ENCODE peak calls at places on chromosomes 7 and 10, in five cellular contexts. D is K562, Z is GM12878, B is H1, K is HepG2. S is an unnamed sample.

GRCh38 chr7:111486472-111487142 is 75.7 kb downstream of the IMMP2L start:
- DNase-seq in B (no peak), D (peak), K (peak), Z (peak), S (peak)

GRCh38 chr10:123800299-123800698 is 91.3 kb downstream of the CPXM2 start:
- DNase-seq in D (peak), B (peak), Z (no peak), K (no peak), S (no peak)

GRCh38 chr7:129421717-129422250 is 12.4 kb upstream of the STRIP2 start:
- DNase-seq in D (no peak), Z (no peak), B (no peak), K (no peak), S (no peak)

GRCh38 chr10:47336387-47337134 is 11.6 kb upstream of the RBP3 start:
- DNase-seq in K (no peak), D (peak), Z (no peak), B (no peak), S (no peak)

GRCh38 chr7:2834748-2835441 is 9.2 kb downstream of the GNA12 start:
- DNase-seq in K (no peak), B (no peak), D (no peak), Z (no peak), S (no peak)

GRCh38 chr10:113627836-113628235 is 36.0 kb downstream of the NRAP start:
- DNase-seq in Z (no peak), B (no peak), K (no peak), D (no peak), S (no peak)

GRCh38 chr10:61931620-61932332 is 30.3 kb downstream of the ARID5B start:
- DNase-seq in Z (no peak), D (no peak), B (no peak), K (no peak), S (no peak)

GRCh38 chr10:18231480-18231879 is 91.3 kb downstream of the CACNB2 start:
- DNase-seq in Z (no peak), K (no peak), D (no peak), B (no peak), S (no peak)

GRCh38 chr7:131616487-131616886 is 60.1 kb upstream of the PODXL start:
- DNase-seq in K (no peak), B (no peak), D (no peak), Z (no peak), S (no peak)

GRCh38 chr10:103698266-103698665 is 157.1 kb downstream of the SH3PXD2A start:
- DNase-seq in K (no peak), Z (no peak), B (no peak), D (no peak), S (no peak)

GRCh38 chr7:35336444-35336843 is 82.5 kb upstream of the TBX20 start:
- DNase-seq in Z (no peak), D (no peak), B (no peak), K (no peak), S (no peak)

GRCh38 chr10:1150638-1150955 is 94.4 kb downstream of the WDR37 start:
- DNase-seq in B (no peak), K (no peak), D (no peak), Z (no peak), S (no peak)

GRCh38 chr7:78326189-78326588 is 527.6 kb downstream of the PHTF2 start:
- DNase-seq in K (no peak), B (no peak), Z (no peak), D (no peak), S (no peak)
- TF ChIP-seq CREB1 in K (no peak), B (no peak), Z (no peak), D (no peak), S (no peak)

GRCh38 chr7:139482122-139482521 is 1.4 kb downstream of the KLRG2 start:
- DNase-seq in K (no peak), Z (no peak), D (no peak), B (no peak), S (no peak)

GRCh38 chr7:139487366-139488080 is 4.0 kb upstream of the KLRG2 start:
- DNase-seq in D (no peak), Z (no peak), K (no peak), B (no peak), S (no peak)

GRCh38 chr7:139479620-139480019 is 3.9 kb downstream of the KLRG2 start:
- DNase-seq in Z (no peak), D (peak), K (no peak), B (no peak), S (no peak)

GRCh38 chr7:139481364-139481763 is 2.1 kb downstream of the KLRG2 start:
- DNase-seq in B (no peak), D (no peak), K (no peak), Z (no peak), S (peak)

DNA sequence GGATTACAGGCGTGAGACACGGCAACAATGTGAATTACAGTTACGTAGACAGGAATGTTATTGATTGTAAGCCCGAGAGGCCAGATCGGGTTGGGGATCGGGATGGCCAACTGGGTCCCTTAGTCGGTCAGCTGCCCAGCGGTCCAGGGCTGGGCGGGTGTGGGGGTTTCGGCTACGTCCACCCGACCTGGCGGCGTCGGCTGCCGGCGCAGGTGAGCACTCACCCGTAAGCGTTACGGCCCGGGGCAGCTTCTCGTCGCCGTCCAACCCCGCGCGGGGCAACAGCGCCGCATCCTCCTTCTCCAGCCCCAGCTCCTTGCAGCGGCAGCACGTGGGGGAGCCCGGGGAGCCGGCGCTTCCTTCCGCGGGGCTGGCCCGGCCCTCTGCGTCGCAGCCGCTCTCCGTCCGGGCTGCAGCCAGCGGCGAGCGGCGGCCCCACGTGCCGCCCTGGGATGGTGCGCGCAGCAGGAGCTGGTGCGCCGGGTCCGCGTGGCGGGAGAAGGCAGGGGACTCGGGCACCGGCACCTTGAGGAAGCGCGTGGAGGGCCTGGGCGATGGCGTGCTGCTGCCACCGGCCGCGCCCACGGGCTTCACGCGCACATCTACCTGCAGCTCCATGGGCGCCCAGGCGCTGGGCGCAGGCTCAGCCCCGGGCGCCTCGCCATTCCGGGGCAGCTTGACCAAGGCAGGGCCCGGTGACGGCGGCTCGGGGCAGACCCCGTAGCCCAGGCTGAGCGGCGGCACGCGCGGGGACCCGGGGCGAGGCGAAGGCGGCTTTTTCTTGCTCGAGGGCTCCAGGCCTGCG is 609 bp downstream of the KLRG2 start:
- DNase-seq in B (no peak), D (no peak), Z (no peak), K (no peak), S (peak)
- H3K4me3 ChIP-seq in B (peak), D (no peak), Z (peak), K (no peak), S (peak)

GRCh38 chr7:28729685-28730084 is 228.4 kb downstream of the TRIL start:
- DNase-seq in K (no peak), Z (no peak), B (no peak), D (no peak), S (no peak)
- TF ChIP-seq CREB1 in K (no peak), Z (no peak), B (no peak), D (no peak), S (no peak)

DNA sequence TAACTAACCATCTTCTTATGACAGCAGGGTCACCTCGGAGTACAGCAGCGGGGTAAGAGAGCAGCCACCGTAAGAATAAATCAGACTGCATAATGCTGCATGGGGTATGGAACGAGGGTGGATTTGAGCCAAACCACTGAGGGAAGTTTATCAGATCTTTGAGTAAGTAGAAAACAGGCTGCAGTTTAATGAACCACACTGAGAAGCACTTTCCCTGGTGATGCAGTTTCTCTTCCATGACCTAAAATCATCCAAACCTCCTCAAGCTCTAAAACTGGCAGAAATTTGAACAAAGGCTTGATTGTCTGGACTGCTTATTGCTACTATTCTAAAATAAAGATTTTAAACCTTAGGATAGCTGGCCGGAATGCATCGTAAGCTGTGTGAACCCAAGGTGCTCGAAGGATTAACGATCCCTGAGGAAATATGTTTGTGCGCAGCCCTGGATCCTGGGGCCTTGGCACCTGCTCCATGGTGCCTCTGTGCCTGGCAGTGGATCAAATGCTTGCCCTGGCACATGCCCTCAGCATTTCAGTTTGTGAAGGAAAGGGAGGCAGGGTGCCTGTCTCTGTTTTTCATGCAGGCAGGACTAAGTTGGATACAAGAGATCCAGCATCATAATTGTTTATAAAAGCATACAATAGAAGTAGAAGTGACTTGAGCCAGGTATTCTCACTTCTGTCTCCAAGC is 322.7 kb downstream of the LHFPL3 start:
- DNase-seq in K (no peak), D (no peak), B (no peak), Z (no peak), S (no peak)
- H3K4me3 ChIP-seq in K (no peak), D (no peak), B (no peak), Z (no peak), S (no peak)

GRCh38 chr7:50782376-50783208 is at the start of gene GRB10:
- DNase-seq in B (no peak), Z (no peak), D (peak), K (no peak), S (peak)
- TF ChIP-seq CREB1 in B (peak), Z (no peak), D (no peak), K (no peak), S (no peak)

GRCh38 chr10:75632750-75633462 is 201.5 kb downstream of the LRMDA start:
- DNase-seq in B (no peak), K (no peak), Z (no peak), D (no peak), S (no peak)
- H3K4me3 ChIP-seq in B (no peak), K (no peak), Z (no peak), D (no peak), S (no peak)

GRCh38 chr7:13467111-13467547 is 522.3 kb downstream of the ETV1 start:
- DNase-seq in D (no peak), Z (no peak), B (no peak), K (no peak), S (no peak)
- TF ChIP-seq CREB1 in D (no peak), Z (no peak), B (no peak), K (no peak), S (no peak)